ENCODE peak calls at places on chromosomes 13 and 19, in ten cellular contexts. B is AG04450; J is WERI-Rb-1; L is IMR-90; Y is adrenal gland; U is esophagus squamous epithelium; Z is HCT116; G is lower lobe of right lung; H is CD8-positive, alpha-beta T cell; W is MM.1S. E is an unnamed sample.

GRCh38 chr19:48795855-48796142 is 15.0 kb downstream of the BCAT2 start:
- DNase-seq in L (no peak), J (peak; percentile 40), Z (no peak), H (no peak), Y (peak; percentile 55), W (no peak), U (no peak), G (no peak), B (no peak), E (no peak)

GRCh38 chr13:110305949-110306339 is 1.0 kb downstream of the COL4A1 start:
- DNase-seq in B (no peak), Y (no peak), J (peak; percentile 8), W (no peak), L (no peak), H (no peak), G (no peak), U (no peak), Z (no peak), E (no peak)

GRCh38 chr13:52043675-52044074 is 19.2 kb downstream of the UTP14C start:
- DNase-seq in J (no peak), W (no peak), G (no peak), B (no peak), L (no peak), Y (no peak), Z (no peak), H (no peak), U (no peak), E (no peak)

GRCh38 chr19:28185646-28186045 is 1027.3 kb downstream of the UQCRFS1 start:
- DNase-seq in G (no peak), L (no peak), U (no peak), B (no peak), H (no peak), W (no peak), Y (no peak), Z (no peak), J (no peak), E (no peak)

GRCh38 chr19:48444129-48444932 is 1.5 kb upstream of the GRWD1 start:
- DNase-seq in U (no peak), Y (no peak), B (no peak), J (no peak), H (no peak), Z (no peak), W (no peak), L (no peak), G (no peak), E (no peak)

GRCh38 chr13:40910324-40911050 is 108.6 kb downstream of the ELF1 start:
- DNase-seq in Y (no peak), G (no peak), Z (no peak), U (no peak), L (peak; percentile 55), B (no peak), J (no peak), H (no peak), W (no peak), E (no peak)

GRCh38 chr13:40579535-40579934 is 86.9 kb downstream of the FOXO1 start:
- DNase-seq in H (no peak), Y (no peak), L (no peak), J (no peak), G (no peak), U (no peak), Z (no peak), B (no peak), W (no peak), E (no peak)

GRCh38 chr19:49691243-49692101 is 556 bp downstream of the CPT1C start:
- DNase-seq in Z (no peak), Y (no peak), L (peak; percentile 70), H (peak; percentile 26), W (no peak), B (no peak), J (peak; percentile 90), G (peak; percentile 58), U (no peak), E (no peak)

GRCh38 chr19:53871448-53871847 is 3.8 kb downstream of the MYADM start:
- DNase-seq in L (no peak), J (no peak), Y (no peak), U (no peak), G (no peak), Z (no peak), H (no peak), W (no peak), B (no peak), E (no peak)

GRCh38 chr19:53868091-53868891 is 608 bp downstream of the MYADM start:
- DNase-seq in J (peak; percentile 25), U (no peak), Z (no peak), H (no peak), W (no peak), G (peak; percentile 83), L (peak; percentile 42), B (no peak), Y (peak; percentile 46), E (no peak)

GRCh38 chr19:53870485-53870844 is 2.8 kb downstream of the MYADM start:
- DNase-seq in Y (no peak), U (no peak), H (no peak), B (no peak), W (no peak), J (no peak), G (peak; percentile 70), L (no peak), Z (no peak), E (no peak)

GRCh38 chr19:53867225-53868090 is at the start of gene MYADM:
- DNase-seq in Y (peak; percentile 96), Z (peak; percentile 95), L (peak; percentile 97), J (peak; percentile 95), W (no peak), B (peak; percentile 96), G (peak; percentile 99), H (peak; percentile 99), U (peak; percentile 91), E (peak; percentile 98)

DNA sequence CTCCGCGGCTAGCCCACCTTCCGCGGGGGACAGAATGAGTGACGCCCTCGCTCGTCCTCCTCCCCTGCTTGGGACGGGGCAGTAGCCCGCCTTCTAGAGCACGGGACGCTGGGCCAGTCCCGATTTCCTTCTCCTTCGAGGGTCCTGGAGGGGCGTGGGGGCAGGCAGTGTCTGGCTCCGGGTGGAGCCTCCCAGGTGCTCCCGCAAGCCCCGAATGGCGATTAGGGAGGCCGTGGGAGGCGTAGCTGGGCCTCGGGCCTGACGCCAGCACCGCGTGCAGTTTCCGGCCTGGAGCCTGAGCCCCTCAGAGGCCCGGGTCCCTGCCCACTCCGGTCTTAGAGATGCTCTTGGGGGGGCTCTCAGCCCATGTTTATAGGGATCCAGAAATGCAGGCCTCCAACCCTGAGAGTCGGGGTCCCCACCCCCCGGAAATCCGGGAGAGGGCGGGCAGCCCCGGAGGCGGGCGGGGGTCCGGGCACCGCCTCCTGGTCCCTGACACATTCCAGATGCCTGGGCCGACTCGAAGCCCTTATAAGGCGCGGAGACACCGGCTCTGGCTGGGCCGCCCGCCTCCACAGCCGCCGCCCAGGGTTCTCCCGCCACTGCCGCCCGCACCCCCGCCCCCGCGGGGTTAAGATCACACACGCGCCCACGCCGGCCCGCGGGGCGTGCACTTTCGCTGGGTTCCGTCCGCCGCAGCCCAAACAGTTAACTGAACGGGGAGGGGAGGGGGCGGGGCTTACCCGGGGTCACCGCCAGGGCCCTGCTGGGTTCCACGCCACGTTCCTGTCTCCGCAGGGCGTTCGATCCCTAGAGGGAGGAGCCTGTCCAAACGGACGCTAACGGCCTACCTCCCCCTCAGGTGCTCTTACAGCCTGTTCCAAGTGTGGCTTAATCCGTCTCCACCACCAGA is 1.5 kb downstream of the MYADM start:
- DNase-seq in H (peak; percentile 73), Y (peak; percentile 85), U (no peak), W (no peak), G (peak; percentile 94), B (peak; percentile 67), Z (peak; percentile 61), L (peak; percentile 84), J (peak; percentile 91), E (no peak)
- TF ChIP-seq CTCF in H (no peak), Y (no peak), U (peak; percentile 26), W (no peak), G (no peak), B (peak; percentile 40), Z (no peak), L (peak; percentile 14), J (no peak), E (peak; percentile 18)

GRCh38 chr19:44755219-44755618 is 6.7 kb downstream of the BCL3 start:
- DNase-seq in J (no peak), U (no peak), W (no peak), H (no peak), Z (no peak), B (no peak), G (no peak), L (no peak), Y (peak; percentile 55), E (no peak)

GRCh38 chr19:44752816-44753618 is 4.5 kb downstream of the BCL3 start:
- DNase-seq in H (peak; percentile 90), G (peak; percentile 95), Z (no peak), W (peak; percentile 97), U (peak; percentile 83), J (peak; percentile 89), B (peak; percentile 96), L (peak; percentile 99), Y (peak; percentile 93), E (peak; percentile 92)

GRCh38 chr19:44753619-44753931 is 5.1 kb downstream of the BCL3 start:
- DNase-seq in Z (no peak), H (peak; percentile 14), B (no peak), L (no peak), W (no peak), J (no peak), G (no peak), U (no peak), Y (no peak), E (no peak)

GRCh38 chr19:44754743-44755066 is 6.2 kb downstream of the BCL3 start:
- DNase-seq in W (no peak), B (no peak), J (no peak), G (no peak), U (no peak), Y (no peak), L (no peak), Z (no peak), H (no peak), E (no peak)

DNA sequence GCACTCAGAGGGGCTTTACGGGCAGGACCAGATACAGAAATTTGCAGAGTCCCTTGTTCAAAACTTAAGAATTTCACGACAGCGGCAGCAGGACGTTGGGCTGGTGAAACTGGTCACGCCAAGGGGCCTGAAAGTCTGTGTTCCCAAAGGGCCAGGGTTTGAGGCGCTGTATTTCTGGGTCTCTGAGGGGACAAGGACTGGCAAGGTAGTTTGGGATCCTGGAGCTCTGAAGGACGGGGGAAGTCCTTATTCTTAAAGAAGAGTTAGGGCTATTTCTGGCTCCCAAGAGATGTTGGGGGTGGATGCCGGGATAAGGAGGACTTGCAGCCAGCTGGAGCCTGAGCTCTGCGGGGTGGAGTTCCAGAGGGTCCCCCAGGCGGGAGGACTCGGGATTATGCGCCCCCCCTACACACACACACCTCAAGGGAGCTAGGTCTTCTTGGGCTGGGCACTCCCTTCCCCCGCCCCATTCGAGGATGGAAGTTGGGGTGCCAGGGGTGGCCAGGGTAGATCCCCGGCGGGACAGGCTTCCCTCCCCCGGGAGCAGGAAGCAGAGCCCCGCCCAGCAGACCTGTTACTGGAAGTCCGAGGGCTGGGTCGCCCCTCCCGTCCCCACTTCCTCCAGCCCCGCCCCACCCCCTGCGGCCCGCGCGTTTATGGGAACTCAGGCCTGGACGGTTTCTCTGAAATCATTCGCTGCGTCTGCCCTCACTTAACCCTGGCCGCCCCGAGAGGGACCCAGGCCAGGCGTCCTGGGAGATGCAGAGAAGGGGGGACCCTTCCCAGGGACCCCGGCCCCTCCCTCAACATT is 5.6 kb downstream of the BCL3 start:
- DNase-seq in J (peak; percentile 88), Z (no peak), G (peak; percentile 98), Y (peak; percentile 92), W (peak; percentile 85), U (peak; percentile 79), B (no peak), L (peak; percentile 77), H (peak; percentile 39), E (no peak)
- H3K27me3 ChIP-seq in J (no peaks in the 10 kb centered on the region), Z (no peaks in the 10 kb centered on the region), G (no peaks in the 10 kb centered on the region), Y (no peaks in the 10 kb centered on the region), W (no peaks in the 10 kb centered on the region), U (no peaks in the 10 kb centered on the region), B (no peaks in the 10 kb centered on the region), L (no peaks in the 10 kb centered on the region), H (no peaks in the 10 kb centered on the region), E (no peaks in the 10 kb centered on the region)

GRCh38 chr19:610071-610800 is 20.6 kb downstream of the HCN2 start:
- DNase-seq in G (no peak), Y (no peak), H (peak; percentile 42), J (no peak), L (no peak), W (peak; percentile 54), U (no peak), Z (no peak), B (no peak), E (no peak)
- H3K4me3 ChIP-seq in G (peak overlapping the region; percentile 43), Y (no peak overlapping the region), H (peak overlapping the region; percentile 73), J (peak overlapping the region; percentile 15), L (no peak overlapping the region), W (peak overlapping the region; percentile 15), U (peak overlapping the region; percentile 32), Z (no peak overlapping the region), B (no peak overlapping the region), E (no peak overlapping the region)

GRCh38 chr13:72781461-72782439 is at the start of the genes DIS3 and PIBF1:
- DNase-seq in Z (peak; percentile 96), Y (peak; percentile 99), H (peak; percentile 88), B (peak; percentile 96), U (peak; percentile 83), G (peak; percentile 99), L (peak; percentile 98), J (peak; percentile 98), W (peak; percentile 94), E (peak; percentile 94)
- TF ChIP-seq CTCF in Z (no peak), Y (no peak), H (no peak), B (peak; percentile 18), U (no peak), G (no peak), L (no peak), J (no peak), W (no peak), E (peak; percentile 8)